ENCODE peak calls at places on chromosomes 13 and 19, in eight cellular contexts. D is KG1; Q is MCF 10A; K is HTR-8/SVneo; U is stimulated activated naive B cell treated with anti-CD40 and anti-IgM and Interleukin-4, amounts not matched to agents 10 μg/mL and 1 μg/mL and 100 μg/mL, for 72 hours; C is activated CD4-positive, CD25-positive, alpha-beta regulatory T cell treated with anti-CD3 and anti-CD28 coated beads, Interleukin-2, amount 50 U/mL, for 16 hours; X is sigmoid colon; V is fibroblast of lung. I is an unnamed sample.
A peak's percentile ranks its signal among the peaks of the same experiment; 100 is the strongest.

GRCh38 chr13:108915095-108915633 is 285.8 kb downstream of the MYO16 start:
- DNase-seq in U (no peak), C (no peak), V (peak; percentile 67), D (no peak), K (no peak), Q (peak; percentile 49), X (no peak), I (peak; percentile 48)

GRCh38 chr19:45972944-45973525 is 630 bp downstream of the NOVA2 start:
- DNase-seq in C (no peak), V (no peak), K (no peak), X (no peak), U (no peak), Q (no peak), D (no peak), I (no peak)

GRCh38 chr13:77084755-77085154 is 57.8 kb upstream of the FBXL3 start:
- DNase-seq in V (no peak), K (no peak), C (no peak), Q (no peak), D (no peak), X (no peak), U (no peak), I (no peak)

GRCh38 chr13:32063622-32064233 is 32.2 kb downstream of the FRY start:
- DNase-seq in V (no peak), X (no peak), K (no peak), U (no peak), C (no peak), Q (no peak), D (no peak), I (no peak)

GRCh38 chr13:103639326-103639725 is 573.1 kb upstream of the SLC10A2 start:
- DNase-seq in U (no peak), K (no peak), C (no peak), D (no peak), X (no peak), V (no peak), Q (no peak), I (no peak)

GRCh38 chr13:97130201-97130600 is 91.9 kb upstream of the MBNL2 start:
- DNase-seq in Q (peak; percentile 28), U (no peak), K (no peak), C (no peak), V (peak; percentile 78), X (no peak), D (no peak), I (no peak)

GRCh38 chr13:46288570-46289259 is 77.0 kb downstream of the LRRC63 start:
- DNase-seq in U (peak; percentile 13), V (peak; percentile 64), Q (peak; percentile 65), D (peak; percentile 60), X (no peak), K (peak; percentile 10), C (no peak), I (peak; percentile 9)

GRCh38 chr13:111609631-111610030 is 289.2 kb downstream of the TEX29 start:
- DNase-seq in U (no peak), Q (no peak), K (no peak), D (no peak), V (no peak), X (peak; percentile 28), C (no peak), I (no peak)

GRCh38 chr13:94143624-94144350 is 335.7 kb downstream of the DCT start:
- DNase-seq in D (no peak), V (no peak), C (no peak), K (no peak), U (no peak), Q (no peak), X (no peak), I (no peak)

GRCh38 chr19:15587663-15588062 is 27.4 kb upstream of the CYP4F8 start:
- DNase-seq in X (no peak), C (no peak), Q (no peak), D (no peak), K (no peak), U (no peak), V (no peak), I (no peak)

GRCh38 chr13:52892925-52893324 is 44.5 kb upstream of the PCDH8 start:
- DNase-seq in V (no peak), C (no peak), U (no peak), X (no peak), K (no peak), D (no peak), Q (peak; percentile 75), I (peak; percentile 46)

GRCh38 chr19:50657222-50657669 is 8.0 kb downstream of the C19orf81 start:
- DNase-seq in C (no peak), Q (no peak), K (no peak), X (no peak), U (no peak), D (no peak), V (no peak), I (no peak)

GRCh38 chr19:21655540-21656126 is 111.7 kb downstream of the ZNF100 start:
- DNase-seq in K (no peak), U (no peak), Q (no peak), C (no peak), V (no peak), X (no peak), D (no peak), I (no peak)

GRCh38 chr19:47729799-47730520 is 15.4 kb upstream of the NOP53 start:
- DNase-seq in U (no peak), C (no peak), D (peak; percentile 75), V (no peak), Q (peak; percentile 76), X (peak; percentile 84), K (no peak), I (peak; percentile 12)

GRCh38 chr13:110711778-110712070 is 1.8 kb upstream of the ING1 start:
- DNase-seq in C (no peak), Q (no peak), D (no peak), X (no peak), V (peak; percentile 25), K (no peak), U (no peak), I (peak; percentile 51)

GRCh38 chr13:66574606-66575005 is 655.5 kb downstream of the PCDH9 start:
- DNase-seq in U (no peak), Q (no peak), X (no peak), C (no peak), K (no peak), D (no peak), V (no peak), I (no peak)

GRCh38 chr13:65926750-65927171 is 1303.4 kb downstream of the PCDH9 start:
- DNase-seq in C (no peak), K (no peak), V (no peak), X (no peak), U (no peak), D (no peak), Q (no peak), I (no peak)

GRCh38 chr13:79392882-79393563 is 13.0 kb downstream of the RBM26 start:
- DNase-seq in U (no peak), K (no peak), C (no peak), D (peak; percentile 29), X (no peak), V (peak; percentile 17), Q (peak; percentile 24), I (peak; percentile 22)

GRCh38 chr19:518292-519231 is 11.3 kb downstream of the TPGS1 start:
- DNase-seq in D (no peak), Q (no peak), X (peak; percentile 71), U (no peak), K (no peak), C (no peak), V (peak; percentile 94), I (no peak)

I was measured in kidney glomerular epithelial cell.